ENCODE peak calls at places on chromosome 4, in five cellular contexts. One of them, this sample, is unnamed.

GRCh38 chr4:24211821-24212220 is 322.0 kb upstream of the PPARGC1A start:
- DNase-seq in MM.1S: no peak
- DNase-seq in left ventricle myocardium inferior: no peak
- DNase-seq in OCI-LY7: no peak
- DNase-seq in right cardiac atrium: no peak
- DNase-seq in this sample: no peak

GRCh38 chr4:94410678-94411206 is 41.0 kb upstream of the PDLIM5 start:
- DNase-seq in left ventricle myocardium inferior: peak
- DNase-seq in OCI-LY7: no peak
- DNase-seq in MM.1S: no peak
- DNase-seq in right cardiac atrium: peak
- DNase-seq in this sample: no peak

GRCh38 chr4:76634239-76634638 is 199.2 kb downstream of the SHROOM3 start:
- DNase-seq in right cardiac atrium: no peak
- DNase-seq in left ventricle myocardium inferior: no peak
- DNase-seq in MM.1S: no peak
- DNase-seq in OCI-LY7: no peak
- DNase-seq in this sample: no peak

GRCh38 chr4:174058846-174059245 is 224.6 kb downstream of the FBXO8 start:
- DNase-seq in OCI-LY7: no peak
- DNase-seq in MM.1S: no peak
- DNase-seq in right cardiac atrium: no peak
- DNase-seq in left ventricle myocardium inferior: no peak
- DNase-seq in this sample: no peak

GRCh38 chr4:112272292-112272691 is 13.4 kb downstream of the TIFA start:
- DNase-seq in right cardiac atrium: no peak
- DNase-seq in MM.1S: no peak
- DNase-seq in left ventricle myocardium inferior: no peak
- DNase-seq in OCI-LY7: no peak
- DNase-seq in this sample: no peak

GRCh38 chr4:110527156-110527555 is 51.2 kb downstream of the ENPEP start:
- DNase-seq in MM.1S: no peak
- DNase-seq in right cardiac atrium: no peak
- DNase-seq in left ventricle myocardium inferior: no peak
- DNase-seq in OCI-LY7: peak
- DNase-seq in this sample: no peak

GRCh38 chr4:184282251-184282713 is 64.6 kb upstream of the ENPP6 start:
- DNase-seq in MM.1S: peak
- DNase-seq in OCI-LY7: peak
- DNase-seq in right cardiac atrium: no peak
- DNase-seq in left ventricle myocardium inferior: no peak
- DNase-seq in this sample: peak

GRCh38 chr4:23818097-23818648 is 71.7 kb downstream of the PPARGC1A start:
- DNase-seq in left ventricle myocardium inferior: no peak
- DNase-seq in MM.1S: no peak
- DNase-seq in OCI-LY7: no peak
- DNase-seq in right cardiac atrium: no peak
- DNase-seq in this sample: no peak

GRCh38 chr4:13765535-13765934 is 138.0 kb upstream of the BOD1L1 start:
- DNase-seq in OCI-LY7: no peak
- DNase-seq in left ventricle myocardium inferior: no peak
- DNase-seq in MM.1S: no peak
- DNase-seq in right cardiac atrium: no peak
- DNase-seq in this sample: no peak

GRCh38 chr4:89308161-89308500 is 531 bp upstream of the GPRIN3 start:
- DNase-seq in left ventricle myocardium inferior: no peak
- DNase-seq in MM.1S: peak
- DNase-seq in OCI-LY7: no peak
- DNase-seq in right cardiac atrium: no peak
- DNase-seq in this sample: no peak

GRCh38 chr4:48651869-48652447 is 128.1 kb downstream of the FRYL start:
- DNase-seq in MM.1S: no peak
- DNase-seq in OCI-LY7: no peak
- DNase-seq in right cardiac atrium: no peak
- DNase-seq in left ventricle myocardium inferior: no peak
- DNase-seq in this sample: no peak

GRCh38 chr4:32341342-32341741 is 1621.2 kb downstream of the PCDH7 start:
- DNase-seq in MM.1S: no peak
- DNase-seq in left ventricle myocardium inferior: no peak
- DNase-seq in right cardiac atrium: no peak
- DNase-seq in OCI-LY7: no peak
- DNase-seq in this sample: no peak

GRCh38 chr4:69075061-69075792 is 21.0 kb upstream of the UGT2B7 start:
- DNase-seq in OCI-LY7: no peak
- DNase-seq in right cardiac atrium: no peak
- DNase-seq in left ventricle myocardium inferior: no peak
- DNase-seq in MM.1S: no peak
- DNase-seq in this sample: no peak

GRCh38 chr4:163748474-163748873 is 254.0 kb downstream of the TMA16 start:
- DNase-seq in MM.1S: no peak
- DNase-seq in OCI-LY7: no peak
- DNase-seq in right cardiac atrium: no peak
- DNase-seq in left ventricle myocardium inferior: no peak
- DNase-seq in this sample: no peak

GRCh38 chr4:90127223-90127705 is at the start of gene CCSER1:
- DNase-seq in OCI-LY7: no peak
- DNase-seq in MM.1S: peak
- DNase-seq in left ventricle myocardium inferior: peak
- DNase-seq in right cardiac atrium: peak
- DNase-seq in this sample: peak

GRCh38 chr4:172143605-172144314 is 330.6 kb downstream of the GALNTL6 start:
- DNase-seq in MM.1S: no peak
- DNase-seq in right cardiac atrium: no peak
- DNase-seq in OCI-LY7: no peak
- DNase-seq in left ventricle myocardium inferior: no peak
- DNase-seq in this sample: no peak

GRCh38 chr4:115356176-115356575 is 242.8 kb upstream of the NDST4 start:
- DNase-seq in right cardiac atrium: no peak
- DNase-seq in left ventricle myocardium inferior: no peak
- DNase-seq in OCI-LY7: no peak
- DNase-seq in MM.1S: no peak
- DNase-seq in this sample: no peak

GRCh38 chr4:24770111-24770584 is 25.2 kb upstream of the SOD3 start:
- DNase-seq in right cardiac atrium: no peak
- DNase-seq in left ventricle myocardium inferior: no peak
- DNase-seq in OCI-LY7: no peak
- DNase-seq in MM.1S: no peak
- DNase-seq in this sample: no peak

GRCh38 chr4:168551211-168551610 is 54.4 kb downstream of the PALLD start:
- DNase-seq in OCI-LY7: no peak
- DNase-seq in MM.1S: no peak
- DNase-seq in right cardiac atrium: no peak
- DNase-seq in left ventricle myocardium inferior: no peak
- DNase-seq in this sample: no peak

GRCh38 chr4:84966382-84967291 is at the start of gene WDFY3:
- DNase-seq in right cardiac atrium: peak
- DNase-seq in left ventricle myocardium inferior: peak
- DNase-seq in MM.1S: peak
- DNase-seq in OCI-LY7: no peak
- DNase-seq in this sample: no peak

GRCh38 chr4:5467111-5467510 is 241.2 kb downstream of the EVC2 start:
- DNase-seq in MM.1S: no peak
- DNase-seq in OCI-LY7: no peak
- DNase-seq in right cardiac atrium: no peak
- DNase-seq in left ventricle myocardium inferior: no peak
- DNase-seq in this sample: no peak

GRCh38 chr4:58502839-58503238 is 1392.7 kb upstream of the IGFBP7 start:
- DNase-seq in left ventricle myocardium inferior: no peak
- DNase-seq in right cardiac atrium: no peak
- DNase-seq in MM.1S: no peak
- DNase-seq in OCI-LY7: no peak
- DNase-seq in this sample: no peak

GRCh38 chr4:143437937-143438336 is 75.6 kb upstream of the SMARCA5 start:
- DNase-seq in OCI-LY7: no peak
- DNase-seq in right cardiac atrium: no peak
- DNase-seq in MM.1S: no peak
- DNase-seq in left ventricle myocardium inferior: no peak
- DNase-seq in this sample: no peak

GRCh38 chr4:153512162-153512852 is 46.1 kb downstream of the TMEM131L start:
- DNase-seq in MM.1S: no peak
- DNase-seq in OCI-LY7: no peak
- DNase-seq in right cardiac atrium: no peak
- DNase-seq in left ventricle myocardium inferior: no peak
- DNase-seq in this sample: no peak

GRCh38 chr4:153511104-153511503 is 44.9 kb downstream of the TMEM131L start:
- DNase-seq in MM.1S: no peak
- DNase-seq in right cardiac atrium: no peak
- DNase-seq in left ventricle myocardium inferior: no peak
- DNase-seq in OCI-LY7: no peak
- DNase-seq in this sample: no peak

GRCh38 chr4:153513596-153513995 is 47.4 kb downstream of the TMEM131L start:
- DNase-seq in left ventricle myocardium inferior: no peak
- DNase-seq in MM.1S: no peak
- DNase-seq in OCI-LY7: no peak
- DNase-seq in right cardiac atrium: no peak
- DNase-seq in this sample: no peak

GRCh38 chr4:153512952-153513500 is 46.9 kb downstream of the TMEM131L start:
- DNase-seq in left ventricle myocardium inferior: no peak
- DNase-seq in OCI-LY7: no peak
- DNase-seq in MM.1S: no peak
- DNase-seq in right cardiac atrium: no peak
- DNase-seq in this sample: no peak

GRCh38 chr4:153514001-153514526 is 47.9 kb downstream of the TMEM131L start:
- DNase-seq in left ventricle myocardium inferior: no peak
- DNase-seq in MM.1S: no peak
- DNase-seq in right cardiac atrium: no peak
- DNase-seq in OCI-LY7: no peak
- DNase-seq in this sample: no peak
- H3K4me3 ChIP-seq in left ventricle myocardium inferior: no peak
- H3K4me3 ChIP-seq in MM.1S: no peak
- H3K4me3 ChIP-seq in right cardiac atrium: no peak
- H3K4me3 ChIP-seq in OCI-LY7: no peak
- H3K4me3 ChIP-seq in this sample: no peak

GRCh38 chr4:100929135-100929534 is 411.3 kb upstream of the EMCN start:
- DNase-seq in right cardiac atrium: no peak
- DNase-seq in MM.1S: no peak
- DNase-seq in left ventricle myocardium inferior: no peak
- DNase-seq in OCI-LY7: no peak
- DNase-seq in this sample: no peak

GRCh38 chr4:100929753-100930152 is 411.9 kb upstream of the EMCN start:
- DNase-seq in left ventricle myocardium inferior: no peak
- DNase-seq in OCI-LY7: no peak
- DNase-seq in right cardiac atrium: no peak
- DNase-seq in MM.1S: no peak
- DNase-seq in this sample: no peak

GRCh38 chr4:100926039-100926717 is 408.4 kb upstream of the EMCN start:
- DNase-seq in MM.1S: no peak
- DNase-seq in left ventricle myocardium inferior: no peak
- DNase-seq in OCI-LY7: no peak
- DNase-seq in right cardiac atrium: no peak
- DNase-seq in this sample: no peak
- H3K4me3 ChIP-seq in MM.1S: no peak
- H3K4me3 ChIP-seq in left ventricle myocardium inferior: no peak
- H3K4me3 ChIP-seq in OCI-LY7: no peak
- H3K4me3 ChIP-seq in right cardiac atrium: no peak
- H3K4me3 ChIP-seq in this sample: no peak

GRCh38 chr4:39865280-39865679 is 112.4 kb downstream of the PDS5A start:
- DNase-seq in right cardiac atrium: no peak
- DNase-seq in left ventricle myocardium inferior: no peak
- DNase-seq in OCI-LY7: no peak
- DNase-seq in MM.1S: no peak
- DNase-seq in this sample: no peak

GRCh38 chr4:39855909-39856512 is 121.7 kb downstream of the PDS5A start:
- DNase-seq in MM.1S: no peak
- DNase-seq in right cardiac atrium: no peak
- DNase-seq in OCI-LY7: no peak
- DNase-seq in left ventricle myocardium inferior: no peak
- DNase-seq in this sample: no peak

GRCh38 chr4:39860804-39861203 is 116.9 kb downstream of the PDS5A start:
- DNase-seq in left ventricle myocardium inferior: no peak
- DNase-seq in OCI-LY7: no peak
- DNase-seq in right cardiac atrium: no peak
- DNase-seq in MM.1S: no peak
- DNase-seq in this sample: no peak
- H3K4me3 ChIP-seq in left ventricle myocardium inferior: no peak
- H3K4me3 ChIP-seq in OCI-LY7: no peak
- H3K4me3 ChIP-seq in right cardiac atrium: no peak
- H3K4me3 ChIP-seq in MM.1S: no peak
- H3K4me3 ChIP-seq in this sample: no peak

DNA sequence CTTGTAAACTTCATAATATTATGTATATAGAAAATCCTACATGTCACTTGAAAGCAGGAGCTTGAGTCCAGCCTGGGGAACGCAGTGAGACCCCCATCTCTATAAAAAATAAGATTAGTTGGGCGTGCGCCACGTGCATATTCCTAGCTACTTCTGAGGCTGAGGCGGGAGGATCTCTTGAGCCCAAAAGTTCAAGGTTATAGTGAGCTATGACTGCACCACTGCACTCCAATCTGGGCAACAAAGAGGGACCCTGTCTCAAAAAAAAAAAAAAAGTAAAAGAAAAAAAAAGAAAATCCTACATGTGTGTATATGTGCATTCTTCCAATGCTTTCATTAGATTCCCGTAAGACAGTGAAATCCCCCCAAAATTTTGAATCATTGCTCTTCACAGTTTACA is 1.7 kb downstream of the SEC31A start:
- DNase-seq in left ventricle myocardium inferior: no peak
- DNase-seq in MM.1S: no peak
- DNase-seq in right cardiac atrium: peak
- DNase-seq in OCI-LY7: no peak
- DNase-seq in this sample: no peak
- H3K4me3 ChIP-seq in left ventricle myocardium inferior: peak
- H3K4me3 ChIP-seq in MM.1S: peak
- H3K4me3 ChIP-seq in right cardiac atrium: no peak
- H3K4me3 ChIP-seq in OCI-LY7: peak
- H3K4me3 ChIP-seq in this sample: no peak

DNA sequence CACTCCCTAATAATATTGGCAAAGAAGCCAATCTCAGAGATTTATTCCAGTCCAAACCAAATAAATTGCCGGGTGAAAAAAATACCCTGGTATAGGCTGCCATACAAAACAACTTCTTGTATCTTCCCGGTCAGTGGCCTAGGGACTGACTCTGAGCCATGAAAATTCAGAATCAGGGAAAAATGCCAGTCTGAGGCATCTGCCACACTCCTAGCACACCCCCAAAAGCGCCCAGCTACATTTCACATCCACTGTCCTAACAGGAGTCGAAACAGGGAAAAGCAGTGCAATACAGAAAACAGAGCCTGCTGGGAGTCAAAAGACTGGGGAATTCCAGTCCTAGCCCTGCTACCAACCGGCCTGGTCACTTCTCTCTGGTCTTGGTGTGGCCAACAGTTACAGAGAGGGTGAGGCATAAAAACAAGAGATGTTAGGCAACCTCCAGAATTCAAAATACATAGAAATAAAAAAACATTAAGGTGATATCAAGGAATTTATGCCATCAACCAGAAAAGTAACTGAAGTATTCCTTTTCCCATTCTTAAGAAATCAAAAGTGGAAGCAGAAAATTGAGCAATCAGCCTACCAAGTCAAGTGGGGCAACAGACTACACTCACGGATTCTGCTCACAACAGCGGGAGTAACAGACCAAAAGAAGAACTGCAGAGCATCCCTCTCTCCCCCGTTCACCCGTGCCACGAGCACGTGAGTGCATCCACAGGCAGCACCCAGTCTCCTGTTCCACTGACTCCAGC is 29.5 kb downstream of the AFAP1 start:
- DNase-seq in MM.1S: no peak
- DNase-seq in right cardiac atrium: no peak
- DNase-seq in OCI-LY7: no peak
- DNase-seq in left ventricle myocardium inferior: no peak
- DNase-seq in this sample: no peak
- H3K4me3 ChIP-seq in MM.1S: no peak
- H3K4me3 ChIP-seq in right cardiac atrium: no peak
- H3K4me3 ChIP-seq in OCI-LY7: no peak
- H3K4me3 ChIP-seq in left ventricle myocardium inferior: peak
- H3K4me3 ChIP-seq in this sample: no peak

This sample was measured in CD4-positive, alpha-beta memory T cell.